ENCODE peak calls at places on chromosomes 4 and X, in nine cellular contexts. T, W, X, U, H, Q, R, B and Y are unnamed samples.

GRCh38 chr4:26020896-26021295 is 106.9 kb downstream of the SMIM20 start:
- DNase-seq in T (no peak), W (no peak), X (peak; percentile 34), U (no peak), H (peak; percentile 76), Q (peak; percentile 80), R (no peak), B (no peak), Y (no peak)

GRCh38 chrX:2498781-2499302 is 1.9 kb downstream of the DHRSX start:
- DNase-seq in T (no peak), W (peak; percentile 54), X (peak; percentile 76), U (no peak), H (no peak), Q (peak; percentile 35), R (peak; percentile 78), B (no peak), Y (no peak)

GRCh38 chrX:65601530-65602281 is 65.7 kb upstream of the MSN start:
- DNase-seq in T (peak; percentile 79), W (no peak), X (peak; percentile 75), U (peak; percentile 68), H (peak; percentile 69), Q (peak; percentile 91), R (peak; percentile 65), B (no peak), Y (no peak)

GRCh38 chr4:176270669-176271068 is 1.6 kb upstream of the ASB5 start:
- DNase-seq in T (no peak), W (peak; percentile 73), X (peak; percentile 90), U (peak; percentile 94), H (peak; percentile 75), Q (peak; percentile 99), R (peak; percentile 4), B (no peak), Y (no peak)

GRCh38 chr4:85776091-85776490 is 301.1 kb downstream of the ARHGAP24 start:
- DNase-seq in T (no peak), W (no peak), X (no peak), U (peak; percentile 35), H (no peak), Q (no peak), R (no peak), B (no peak), Y (no peak)

GRCh38 chrX:73481521-73481920 is 34.7 kb downstream of the CDX4 start:
- DNase-seq in T (no peak), W (no peak), X (no peak), U (no peak), H (no peak), Q (no peak), R (no peak), B (no peak), Y (no peak)

GRCh38 chr4:150255610-150256580 is 177.7 kb downstream of the DCLK2 start:
- DNase-seq in T (no peak), W (no peak), X (no peak), U (no peak), H (no peak), Q (no peak), R (no peak), B (no peak), Y (no peak)

GRCh38 chrX:69031971-69032391 is 133.3 kb downstream of the PJA1 start:
- DNase-seq in T (no peak), W (no peak), X (no peak), U (peak; percentile 79), H (no peak), Q (no peak), R (no peak), B (no peak), Y (peak; percentile 7)

GRCh38 chr4:185865901-185866328 is 53.9 kb upstream of the SORBS2 start:
- DNase-seq in T (no peak), W (no peak), X (no peak), U (peak; percentile 80), H (peak; percentile 72), Q (peak; percentile 38), R (no peak), B (no peak), Y (no peak)

GRCh38 chr4:78528327-78528726 is 23.2 kb upstream of the ANXA3 start:
- DNase-seq in T (no peak), W (no peak), X (peak; percentile 24), U (peak; percentile 36), H (no peak), Q (peak; percentile 76), R (no peak), B (no peak), Y (no peak)

GRCh38 chr4:3010998-3011397 is 47.6 kb downstream of the GRK4 start:
- DNase-seq in T (no peak), W (no peak), X (peak; percentile 83), U (peak; percentile 53), H (peak; percentile 13), Q (peak; percentile 91), R (no peak), B (no peak), Y (no peak)

GRCh38 chr4:130424211-130424610 is 1328.3 kb downstream of the C4orf33 start:
- DNase-seq in T (no peak), W (no peak), X (no peak), U (no peak), H (no peak), Q (no peak), R (no peak), B (no peak), Y (no peak)

GRCh38 chr4:139243448-139244365 is 36.3 kb downstream of the MGARP start:
- DNase-seq in T (peak; percentile 33), W (no peak), X (peak; percentile 91), U (peak; percentile 91), H (peak; percentile 92), Q (peak; percentile 99), R (no peak), B (no peak), Y (no peak)

GRCh38 chr4:40563401-40563800 is 66.3 kb downstream of the RBM47 start:
- DNase-seq in T (no peak), W (no peak), X (no peak), U (no peak), H (no peak), Q (no peak), R (peak; percentile 77), B (no peak), Y (no peak)

GRCh38 chr4:14059006-14059405 is 431.5 kb upstream of the BOD1L1 start:
- DNase-seq in T (no peak), W (no peak), X (peak; percentile 5), U (no peak), H (no peak), Q (peak; percentile 7), R (no peak), B (no peak), Y (no peak)

GRCh38 chr4:169070071-169070894 is 60.2 kb upstream of the CBR4 start:
- DNase-seq in T (peak; percentile 44), W (peak; percentile 46), X (peak; percentile 57), U (peak; percentile 97), H (peak; percentile 93), Q (peak; percentile 94), R (peak; percentile 43), B (no peak), Y (no peak)

GRCh38 chr4:3217771-3218170 is 31.2 kb upstream of the MSANTD1 start:
- DNase-seq in T (no peak), W (no peak), X (no peak), U (no peak), H (no peak), Q (no peak), R (no peak), B (peak; percentile 26), Y (no peak)

GRCh38 chrX:97326456-97326855 is 442.7 kb downstream of the RPA4 start:
- DNase-seq in T (no peak), W (no peak), X (no peak), U (no peak), H (peak; percentile 28), Q (no peak), R (no peak), B (no peak), Y (no peak)
- TF ChIP-seq CTCF in T (no peak), W (no peak), X (no peak), U (no peak), H (no peak), Q (no peak), R (no peak), B (no peak), Y (no peak)

GRCh38 chr4:880684-881405 is 51.3 kb downstream of the GAK start:
- DNase-seq in T (no peak), W (no peak), X (no peak), U (no peak), H (no peak), Q (no peak), R (no peak), B (no peak), Y (no peak)
- TF ChIP-seq CTCF in T (no peak), W (no peak), X (no peak), U (no peak), H (no peak), Q (no peak), R (no peak), B (no peak), Y (no peak)

GRCh38 chr4:20761382-20761781 is 61.1 kb downstream of the PACRGL start:
- DNase-seq in T (no peak), W (no peak), X (no peak), U (peak; percentile 16), H (no peak), Q (no peak), R (no peak), B (no peak), Y (no peak)

GRCh38 chr4:20754091-20754490 is 53.8 kb downstream of the PACRGL start:
- DNase-seq in T (no peak), W (no peak), X (no peak), U (no peak), H (no peak), Q (no peak), R (no peak), B (no peak), Y (no peak)

GRCh38 chr4:20764353-20764752 is 64.1 kb downstream of the PACRGL start:
- DNase-seq in T (no peak), W (no peak), X (no peak), U (peak; percentile 6), H (no peak), Q (peak; percentile 16), R (no peak), B (no peak), Y (no peak)

GRCh38 chr4:20761826-20762225 is 61.6 kb downstream of the PACRGL start:
- DNase-seq in T (no peak), W (no peak), X (no peak), U (no peak), H (no peak), Q (no peak), R (no peak), B (no peak), Y (no peak)

GRCh38 chr4:20760053-20760452 is 59.8 kb downstream of the PACRGL start:
- DNase-seq in T (no peak), W (no peak), X (peak; percentile 28), U (peak; percentile 36), H (no peak), Q (peak; percentile 3), R (peak; percentile 16), B (no peak), Y (no peak)
- TF ChIP-seq CTCF in T (no peak), W (no peak), X (peak; percentile 42), U (peak; percentile 52), H (no peak), Q (peak; percentile 9), R (no peak), B (no peak), Y (no peak)

GRCh38 chr4:134934036-134934806 is 732.6 kb upstream of the PABPC4L start:
- DNase-seq in T (no peak), W (no peak), X (no peak), U (no peak), H (no peak), Q (no peak), R (no peak), B (no peak), Y (no peak)

GRCh38 chr4:134936014-134936413 is 734.4 kb upstream of the PABPC4L start:
- DNase-seq in T (no peak), W (no peak), X (no peak), U (no peak), H (no peak), Q (no peak), R (no peak), B (no peak), Y (no peak)

GRCh38 chr4:134935320-134935719 is 733.7 kb upstream of the PABPC4L start:
- DNase-seq in T (no peak), W (peak; percentile 3), X (peak; percentile 1), U (peak; percentile 18), H (no peak), Q (no peak), R (peak; percentile 30), B (no peak), Y (no peak)
- TF ChIP-seq CTCF in T (no peak), W (peak; percentile 36), X (peak; percentile 35), U (peak; percentile 53), H (peak; percentile 29), Q (no peak), R (peak; percentile 45), B (peak; percentile 9), Y (no peak)